ENCODE peak calls at places on chromosomes 5 and 9, in four cellular contexts. G, J, O and F are unnamed samples.
A peak's percentile ranks its signal among the peaks of the same experiment; 100 is the strongest.

GRCh38 chr5:5886812-5887486 is 464.5 kb downstream of the ICE1 start:
- DNase-seq in O (no peak), G (peak; percentile 70), J (no peak), F (no peak)

GRCh38 chr9:19485193-19485592 is 76.4 kb downstream of the ACER2 start:
- DNase-seq in J (no peak), G (no peak), O (no peak), F (no peak)

GRCh38 chr5:142817961-142818431 is 47.8 kb downstream of the ARHGAP26 start:
- DNase-seq in J (no peak), O (no peak), G (no peak), F (no peak)

GRCh38 chr9:16152276-16153065 is 599.6 kb downstream of the CCDC171 start:
- DNase-seq in J (peak; percentile 59), G (no peak), O (no peak), F (no peak)

GRCh38 chr5:9498541-9499497 is 47.1 kb downstream of the SEMA5A start:
- DNase-seq in G (peak; percentile 36), J (no peak), O (no peak), F (no peak)

GRCh38 chr9:71747572-71747971 is 20.7 kb downstream of the CEMIP2 start:
- DNase-seq in O (no peak), J (no peak), G (no peak), F (no peak)

GRCh38 chr5:177023247-177023703 is 779 bp downstream of the ZNF346 start:
- DNase-seq in J (peak; percentile 15), G (peak; percentile 20), O (no peak), F (no peak)

GRCh38 chr9:91144782-91145181 is 216.9 kb downstream of the AUH start:
- DNase-seq in O (no peak), J (peak; percentile 35), G (no peak), F (no peak)

GRCh38 chr9:122904466-122904822 is 715 bp downstream of the RC3H2 start:
- DNase-seq in J (peak; percentile 30), O (no peak), G (no peak), F (no peak)

GRCh38 chr5:100904259-100904822 is 1.3 kb upstream of the ST8SIA4 start:
- DNase-seq in O (no peak), G (no peak), J (no peak), F (no peak)

GRCh38 chr5:109450129-109450877 is 40.5 kb upstream of the PJA2 start:
- DNase-seq in O (no peak), G (no peak), J (no peak), F (no peak)

GRCh38 chr5:175707751-175708375 is 50.0 kb downstream of the HRH2 start:
- DNase-seq in G (no peak), J (no peak), O (no peak), F (no peak)

GRCh38 chr5:57441557-57441956 is 41.1 kb downstream of the ACTBL2 start:
- DNase-seq in G (peak; percentile 76), O (no peak), J (peak; percentile 99), F (no peak)

GRCh38 chr5:140358738-140359310 is 1.2 kb upstream of the SLC4A9 start:
- DNase-seq in O (no peak), G (no peak), J (peak; percentile 41), F (no peak)

GRCh38 chr9:88531920-88532319 is 3.1 kb upstream of the NXNL2 start:
- DNase-seq in J (no peak), O (no peak), G (no peak), F (no peak)

GRCh38 chr9:86352440-86353106 is 1.6 kb downstream of the TUT7 start:
- DNase-seq in O (no peak), G (no peak), J (peak; percentile 21), F (no peak)

GRCh38 chr9:124132671-124133147 is 121.1 kb downstream of the LHX2 start:
- DNase-seq in G (no peak), J (peak; percentile 52), O (no peak), F (no peak)

GRCh38 chr5:153463806-153464205 is 26.7 kb upstream of the GRIA1 start:
- DNase-seq in O (no peak), G (no peak), J (peak; percentile 54), F (no peak)

GRCh38 chr5:51582871-51583384 is 199.7 kb downstream of the ISL1 start:
- DNase-seq in G (no peak), O (no peak), J (no peak), F (no peak)

GRCh38 chr5:14429102-14429501 is 152.5 kb upstream of the OTULINL start:
- DNase-seq in G (no peak), O (no peak), J (peak; percentile 50), F (no peak)

GRCh38 chr9:26502311-26502710 is 390.3 kb downstream of the CAAP1 start:
- DNase-seq in J (no peak), O (no peak), G (no peak), F (no peak)

GRCh38 chr5:32713396-32714381 is 2.6 kb downstream of the NPR3 start:
- DNase-seq in G (no peak), O (no peak), J (peak; percentile 48), F (peak; percentile 55)

GRCh38 chr9:91474656-91475055 is 51.0 kb upstream of the NFIL3 start:
- DNase-seq in J (peak; percentile 46), O (no peak), G (no peak), F (no peak)

GRCh38 chr5:135326296-135327240 is 72.5 kb downstream of the MACROH2A1 start:
- DNase-seq in J (no peak), O (no peak), G (no peak), F (no peak)

GRCh38 chr9:137077758-137078693 is 709 bp downstream of the UAP1L1 start:
- DNase-seq in G (no peak), J (no peak), O (peak; percentile 26), F (no peak)
- H3K27ac ChIP-seq in G (peak overlapping the region; percentile 19), J (peak overlapping the region; percentile 44), O (no peak overlapping the region), F (peak overlapping the region; percentile 68)

DNA sequence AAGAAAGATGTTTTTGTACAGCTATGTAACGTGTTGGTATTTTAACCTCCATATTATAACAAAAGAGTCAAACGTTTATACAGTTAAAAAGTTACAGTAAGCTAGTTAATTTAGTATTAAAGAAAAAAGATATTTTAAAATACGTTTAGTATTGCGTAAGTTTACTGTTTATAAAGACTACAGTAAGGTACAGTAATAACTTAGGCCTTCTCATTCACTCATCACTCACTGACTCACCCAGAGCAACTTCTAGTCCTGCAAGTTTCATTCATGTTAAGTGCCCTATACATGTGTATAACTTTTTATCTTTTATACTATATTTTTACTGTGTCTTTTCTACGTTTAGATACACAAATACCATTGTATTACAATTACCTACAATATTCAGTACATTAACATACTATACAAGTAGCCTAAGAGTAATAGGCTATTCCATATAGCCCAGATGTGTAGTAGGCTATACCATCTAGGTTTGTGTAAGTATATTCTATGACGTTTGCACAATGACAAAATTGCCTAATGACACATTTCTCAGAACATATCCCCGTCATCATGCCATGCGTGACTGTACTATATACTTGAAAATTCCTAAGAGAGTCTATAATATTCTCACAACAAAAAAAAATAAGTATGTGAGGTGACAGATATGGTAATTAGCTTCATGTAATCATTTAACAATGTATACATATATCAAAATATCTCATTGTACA is 33.8 kb downstream of the ERP44 start:
- DNase-seq in G (no peak), O (no peak), J (peak; percentile 75), F (no peak)
- H3K27ac ChIP-seq in G (peak overlapping the region; percentile 7), O (no peak overlapping the region), J (peak overlapping the region; percentile 12), F (no peak overlapping the region)

GRCh38 chr5:95644351-95645042 is 2.1 kb upstream of the RFESD start:
- DNase-seq in J (peak; percentile 47), G (peak; percentile 42), O (peak; percentile 38), F (no peak)
- H3K27ac ChIP-seq in J (no peak overlapping the region), G (no peak overlapping the region), O (peak overlapping the region; percentile 93), F (peak overlapping the region; percentile 97)

GRCh38 chr9:7560669-7561305 is 238.8 kb downstream of the DMAC1 start:
- DNase-seq in G (no peak), O (no peak), J (no peak), F (no peak)
- H3K27ac ChIP-seq in G (no peak overlapping the region), O (no peak overlapping the region), J (no peak overlapping the region), F (peak overlapping the region; percentile 19)

DNA sequence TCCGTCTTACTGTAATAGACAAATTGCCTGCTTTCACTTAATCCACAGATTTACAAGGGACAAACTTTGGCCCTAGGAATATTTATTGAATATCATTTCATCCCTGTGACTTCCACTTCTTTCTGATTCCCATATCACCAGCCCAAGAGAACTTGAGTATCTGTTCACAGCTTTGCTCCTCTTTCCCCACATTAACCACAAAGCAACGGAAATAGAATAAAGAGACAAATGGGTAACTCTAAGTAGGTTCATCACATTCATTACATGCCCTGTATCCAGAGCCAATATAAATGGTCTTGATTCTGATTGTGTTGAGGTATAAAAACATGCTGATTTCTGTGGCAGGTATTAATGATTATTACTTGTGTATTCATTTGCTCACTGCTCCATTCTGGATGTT is 41.9 kb downstream of the TMEM252 start:
- DNase-seq in G (no peak), O (no peak), J (no peak), F (no peak)
- H3K27ac ChIP-seq in G (no peak overlapping the region), O (peak overlapping the region; percentile 84), J (no peak overlapping the region), F (peak overlapping the region; percentile 86)